ENCODE peak calls at places on chromosome 3, in six cellular contexts. One of them, this sample, is unnamed.

GRCh38 chr3:10928396-10928960 is 64.1 kb upstream of the SLC6A1 start:
- DNase-seq in kidney epithelial cell: no peak
- DNase-seq in foreskin fibroblast: no peak
- DNase-seq in GM23338: no peak
- DNase-seq in choroid plexus epithelial cell: no peak
- DNase-seq in stomach: no peak
- DNase-seq in this sample: peak; percentile 25

GRCh38 chr3:51971350-51971749 is 2.5 kb downstream of the ABHD14B start:
- DNase-seq in GM23338: no peak
- DNase-seq in kidney epithelial cell: no peak
- DNase-seq in foreskin fibroblast: no peak
- DNase-seq in choroid plexus epithelial cell: no peak
- DNase-seq in stomach: no peak
- DNase-seq in this sample: no peak

GRCh38 chr3:87461036-87461435 is 184.7 kb upstream of the POU1F1 start:
- DNase-seq in choroid plexus epithelial cell: no peak
- DNase-seq in foreskin fibroblast: peak; percentile 8
- DNase-seq in kidney epithelial cell: no peak
- DNase-seq in GM23338: no peak
- DNase-seq in stomach: no peak
- DNase-seq in this sample: no peak

GRCh38 chr3:100602506-100603444 is 6.6 kb upstream of the ADGRG7 start:
- DNase-seq in GM23338: no peak
- DNase-seq in stomach: no peak
- DNase-seq in kidney epithelial cell: no peak
- DNase-seq in choroid plexus epithelial cell: peak; percentile 62
- DNase-seq in foreskin fibroblast: peak; percentile 45
- DNase-seq in this sample: peak; percentile 26

GRCh38 chr3:64687781-64688515 is at the start of gene ADAMTS9:
- DNase-seq in choroid plexus epithelial cell: peak; percentile 77
- DNase-seq in stomach: peak; percentile 42
- DNase-seq in kidney epithelial cell: no peak
- DNase-seq in GM23338: peak; percentile 78
- DNase-seq in foreskin fibroblast: peak; percentile 85
- DNase-seq in this sample: peak; percentile 53

GRCh38 chr3:11727207-11727606 is 83.5 kb upstream of the VGLL4 start:
- DNase-seq in kidney epithelial cell: no peak
- DNase-seq in choroid plexus epithelial cell: peak; percentile 33
- DNase-seq in foreskin fibroblast: peak; percentile 44
- DNase-seq in GM23338: no peak
- DNase-seq in stomach: no peak
- DNase-seq in this sample: no peak

GRCh38 chr3:51393564-51393963 is 2.5 kb downstream of the RBM15B start:
- DNase-seq in GM23338: no peak
- DNase-seq in choroid plexus epithelial cell: no peak
- DNase-seq in stomach: no peak
- DNase-seq in kidney epithelial cell: no peak
- DNase-seq in foreskin fibroblast: no peak
- DNase-seq in this sample: no peak

GRCh38 chr3:113277414-113277813 is 66.1 kb downstream of the BOC start:
- DNase-seq in foreskin fibroblast: no peak
- DNase-seq in stomach: no peak
- DNase-seq in kidney epithelial cell: no peak
- DNase-seq in GM23338: no peak
- DNase-seq in choroid plexus epithelial cell: no peak
- DNase-seq in this sample: no peak

GRCh38 chr3:98343647-98344507 is 9.8 kb upstream of the OR5K4 start:
- DNase-seq in kidney epithelial cell: no peak
- DNase-seq in stomach: no peak
- DNase-seq in GM23338: peak; percentile 95
- DNase-seq in choroid plexus epithelial cell: peak; percentile 50
- DNase-seq in foreskin fibroblast: peak; percentile 1
- DNase-seq in this sample: peak; percentile 30

GRCh38 chr3:106678657-106679390 is 698.4 kb upstream of the CCDC54 start:
- DNase-seq in GM23338: no peak
- DNase-seq in foreskin fibroblast: peak; percentile 59
- DNase-seq in choroid plexus epithelial cell: no peak
- DNase-seq in stomach: no peak
- DNase-seq in kidney epithelial cell: no peak
- DNase-seq in this sample: no peak

DNA sequence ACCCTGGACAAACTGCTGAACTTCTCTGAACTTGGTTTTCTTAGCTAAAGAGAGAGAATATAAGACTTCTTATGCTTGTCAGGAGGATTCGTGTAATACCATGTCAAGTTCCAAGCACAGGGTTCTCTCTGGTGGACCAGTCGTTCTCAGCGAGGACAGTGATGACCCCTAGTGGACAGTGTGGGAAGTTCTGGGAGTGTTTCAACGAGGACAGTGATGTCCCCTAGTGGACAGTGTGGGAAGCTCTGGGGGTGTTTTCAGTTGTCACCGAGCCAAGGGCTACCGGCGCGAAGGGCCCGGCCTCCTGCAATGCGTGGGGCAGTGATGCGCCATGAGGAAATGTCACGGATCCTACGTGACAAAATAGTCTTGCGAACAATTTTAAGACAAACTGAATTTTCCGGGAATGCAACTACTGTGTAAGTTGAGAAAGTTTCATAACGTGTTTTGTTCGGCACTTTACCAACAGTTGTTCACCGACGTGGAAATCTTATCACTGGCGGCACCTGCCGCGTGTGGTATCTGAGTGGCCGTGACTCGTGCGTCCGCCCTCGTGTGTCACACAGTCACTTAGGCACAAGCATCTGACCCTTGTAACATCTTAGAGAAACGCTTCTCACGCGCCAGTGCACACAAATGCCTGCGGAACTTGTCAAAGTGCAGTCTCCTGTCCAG is 39.3 kb upstream of the MUC4 start:
- DNase-seq in foreskin fibroblast: peak; percentile 94
- DNase-seq in choroid plexus epithelial cell: peak; percentile 97
- DNase-seq in GM23338: peak; percentile 95
- DNase-seq in kidney epithelial cell: peak; percentile 48
- DNase-seq in stomach: peak; percentile 94
- DNase-seq in this sample: peak; percentile 94
- H3K4me3 ChIP-seq in foreskin fibroblast: no peak overlapping the region
- H3K4me3 ChIP-seq in choroid plexus epithelial cell: no peak overlapping the region
- H3K4me3 ChIP-seq in GM23338: no peak overlapping the region
- H3K4me3 ChIP-seq in kidney epithelial cell: no peak overlapping the region
- H3K4me3 ChIP-seq in stomach: peak overlapping the region; percentile 28
- H3K4me3 ChIP-seq in this sample: peak overlapping the region; percentile 35

GRCh38 chr3:69084668-69085542 is at the start of gene ARL6IP5:
- DNase-seq in choroid plexus epithelial cell: peak; percentile 97
- DNase-seq in stomach: peak; percentile 96
- DNase-seq in GM23338: peak; percentile 95
- DNase-seq in kidney epithelial cell: peak; percentile 64
- DNase-seq in foreskin fibroblast: peak; percentile 97
- DNase-seq in this sample: peak; percentile 95

GRCh38 chr3:69086133-69086722 is 1.5 kb downstream of the ARL6IP5 start:
- DNase-seq in GM23338: no peak
- DNase-seq in stomach: peak; percentile 92
- DNase-seq in foreskin fibroblast: peak; percentile 97
- DNase-seq in choroid plexus epithelial cell: peak; percentile 97
- DNase-seq in kidney epithelial cell: peak; percentile 74
- DNase-seq in this sample: peak; percentile 97

GRCh38 chr3:69082805-69083204 is 1.9 kb upstream of the ARL6IP5 start:
- DNase-seq in choroid plexus epithelial cell: peak; percentile 96
- DNase-seq in foreskin fibroblast: peak; percentile 88
- DNase-seq in GM23338: no peak
- DNase-seq in stomach: peak; percentile 31
- DNase-seq in kidney epithelial cell: peak; percentile 63
- DNase-seq in this sample: peak; percentile 90

GRCh38 chr3:69085543-69086132 is 901 bp downstream of the ARL6IP5 start:
- DNase-seq in stomach: peak; percentile 33
- DNase-seq in foreskin fibroblast: peak; percentile 64
- DNase-seq in GM23338: no peak
- DNase-seq in kidney epithelial cell: no peak
- DNase-seq in choroid plexus epithelial cell: peak; percentile 26
- DNase-seq in this sample: peak; percentile 39

DNA sequence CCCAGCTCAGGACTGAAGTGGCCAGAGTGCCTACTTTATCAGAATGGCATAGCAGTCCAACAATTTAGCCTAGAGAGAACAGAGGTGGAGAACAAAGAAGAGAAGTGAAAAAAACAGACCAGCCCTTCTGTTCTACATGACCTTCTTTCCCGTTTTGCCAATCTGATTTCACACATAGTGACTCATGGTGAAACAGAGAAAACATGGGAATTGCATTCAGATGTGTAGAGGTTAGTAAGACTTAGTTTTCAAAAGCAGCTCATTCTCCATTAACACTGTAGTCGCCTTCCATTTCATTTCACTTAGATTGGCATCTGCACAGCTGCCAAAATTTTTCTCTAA is 440 bp upstream of the ARL6IP5 start:
- DNase-seq in GM23338: no peak
- DNase-seq in choroid plexus epithelial cell: peak; percentile 78
- DNase-seq in stomach: peak; percentile 43
- DNase-seq in kidney epithelial cell: peak; percentile 76
- DNase-seq in foreskin fibroblast: peak; percentile 88
- DNase-seq in this sample: peak; percentile 91
- H3K4me3 ChIP-seq in GM23338: peak overlapping the region; percentile 81
- H3K4me3 ChIP-seq in choroid plexus epithelial cell: peak overlapping the region; percentile 85
- H3K4me3 ChIP-seq in stomach: peak overlapping the region; percentile 94
- H3K4me3 ChIP-seq in kidney epithelial cell: peak overlapping the region; percentile 82
- H3K4me3 ChIP-seq in foreskin fibroblast: peak overlapping the region; percentile 81
- H3K4me3 ChIP-seq in this sample: peak overlapping the region; percentile 96

DNA sequence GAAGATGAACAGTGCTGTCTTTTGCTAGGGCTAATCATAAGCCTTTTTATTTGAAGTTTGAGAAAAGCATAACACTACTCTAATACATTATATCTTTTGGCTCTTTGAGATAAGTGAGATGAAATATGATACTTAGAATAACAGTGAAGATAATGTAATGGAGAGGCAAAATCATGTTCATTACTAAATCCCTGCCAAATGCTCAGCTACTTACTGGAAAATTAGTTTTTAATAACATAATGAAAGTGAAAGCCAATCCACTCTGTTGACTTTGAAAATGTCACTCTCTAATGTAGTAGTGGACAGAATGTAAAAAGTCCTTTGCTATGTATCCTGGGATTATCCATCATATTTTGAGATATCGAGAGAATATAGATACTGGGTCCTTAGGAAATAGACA is 35.9 kb upstream of the MYH15 start:
- DNase-seq in GM23338: no peak
- DNase-seq in choroid plexus epithelial cell: peak; percentile 53
- DNase-seq in foreskin fibroblast: no peak
- DNase-seq in stomach: no peak
- DNase-seq in kidney epithelial cell: no peak
- DNase-seq in this sample: peak; percentile 26
- H3K4me3 ChIP-seq in GM23338: no peak overlapping the region
- H3K4me3 ChIP-seq in choroid plexus epithelial cell: peak overlapping the region; percentile 35
- H3K4me3 ChIP-seq in foreskin fibroblast: no peak overlapping the region
- H3K4me3 ChIP-seq in stomach: no peak overlapping the region
- H3K4me3 ChIP-seq in kidney epithelial cell: no peak overlapping the region
- H3K4me3 ChIP-seq in this sample: peak overlapping the region; percentile 15

GRCh38 chr3:77281721-77282120 is 241.8 kb downstream of the ROBO2 start:
- DNase-seq in kidney epithelial cell: no peak
- DNase-seq in foreskin fibroblast: no peak
- DNase-seq in GM23338: peak; percentile 67
- DNase-seq in stomach: no peak
- DNase-seq in choroid plexus epithelial cell: peak; percentile 4
- DNase-seq in this sample: no peak
- H3K4me3 ChIP-seq in kidney epithelial cell: no peak overlapping the region
- H3K4me3 ChIP-seq in foreskin fibroblast: no peak overlapping the region
- H3K4me3 ChIP-seq in GM23338: no peak overlapping the region
- H3K4me3 ChIP-seq in stomach: no peak overlapping the region
- H3K4me3 ChIP-seq in choroid plexus epithelial cell: no peak overlapping the region
- H3K4me3 ChIP-seq in this sample: no peak overlapping the region

This sample was measured in fibroblast of the aortic adventitia.